ENCODE peak calls at places on chromosomes 11 and 22, in eight cellular contexts. O is AG09319; F is HFF-Myc; X is IMR-90; C is cardiac muscle cell; L is CD4-positive, alpha-beta T cell; W is lower leg skin; V is CD8-positive, alpha-beta T cell. U is an unnamed sample.

GRCh38 chr11:2257023-2257700 is 13.2 kb downstream of the ASCL2 start:
- DNase-seq in O (no peak), W (peak; percentile 56), F (no peak), V (no peak), X (no peak), L (no peak), C (no peak), U (no peak)

GRCh38 chr11:63670738-63671321 is 346 bp downstream of the ATL3 start:
- DNase-seq in W (peak; percentile 37), C (peak; percentile 57), O (no peak), X (no peak), F (no peak), V (peak; percentile 16), L (peak; percentile 15), U (peak; percentile 48)

GRCh38 chr22:31082606-31083376 is 1.7 kb downstream of the SMTN start:
- DNase-seq in X (peak; percentile 64), C (peak; percentile 81), L (peak; percentile 26), O (peak; percentile 41), W (peak; percentile 42), F (no peak), V (peak; percentile 20), U (no peak)

GRCh38 chr11:128517457-128518230 is 69.7 kb downstream of the ETS1 start:
- DNase-seq in X (no peak), C (peak; percentile 55), O (no peak), F (no peak), V (no peak), W (no peak), L (no peak), U (no peak)

GRCh38 chr11:94581926-94582325 is 14.8 kb downstream of the PIWIL4 start:
- DNase-seq in F (no peak), C (no peak), L (no peak), X (no peak), W (no peak), V (no peak), O (no peak), U (no peak)

GRCh38 chr11:117026593-117027330 is 71.5 kb downstream of the SIK3 start:
- DNase-seq in C (peak; percentile 67), O (no peak), F (peak; percentile 39), L (no peak), V (no peak), X (peak; percentile 90), W (no peak), U (no peak)

GRCh38 chr22:45830531-45831245 is 146.3 kb downstream of the WNT7B start:
- DNase-seq in C (peak; percentile 11), X (peak; percentile 83), L (no peak), F (peak; percentile 16), W (no peak), V (no peak), O (no peak), U (no peak)

GRCh38 chr11:101030692-101031091 is 98.9 kb downstream of the PGR start:
- DNase-seq in C (no peak), V (no peak), F (no peak), X (no peak), O (no peak), W (no peak), L (no peak), U (no peak)

GRCh38 chr11:134142536-134142935 is 73.7 kb downstream of the JAM3 start:
- DNase-seq in C (peak; percentile 65), W (no peak), V (no peak), L (no peak), X (peak; percentile 59), F (no peak), O (no peak), U (no peak)

GRCh38 chr22:47200273-47201051 is 438.0 kb downstream of the TBC1D22A start:
- DNase-seq in L (no peak), W (no peak), O (no peak), V (no peak), F (no peak), X (no peak), C (peak; percentile 19), U (no peak)

GRCh38 chr11:128250482-128250881 is 336.9 kb downstream of the ETS1 start:
- DNase-seq in C (no peak), V (no peak), O (no peak), W (no peak), L (no peak), F (no peak), X (no peak), U (no peak)

GRCh38 chr11:567629-568258 is 7.0 kb downstream of the RASSF7 start:
- DNase-seq in F (no peak), V (no peak), C (no peak), L (no peak), X (no peak), O (no peak), W (no peak), U (no peak)

GRCh38 chr11:16843307-16843706 is 104.9 kb downstream of the C11orf58 start:
- DNase-seq in L (no peak), W (no peak), F (no peak), C (peak; percentile 16), X (no peak), V (no peak), O (no peak), U (no peak)

GRCh38 chr11:16844268-16844667 is 105.8 kb downstream of the C11orf58 start:
- DNase-seq in C (no peak), W (no peak), X (no peak), L (no peak), F (no peak), O (no peak), V (no peak), U (no peak)

GRCh38 chr11:16841481-16841880 is 103.0 kb downstream of the C11orf58 start:
- DNase-seq in V (no peak), O (no peak), L (no peak), W (no peak), X (no peak), F (no peak), C (no peak), U (no peak)

GRCh38 chr11:16841984-16842383 is 103.5 kb downstream of the C11orf58 start:
- DNase-seq in X (no peak), W (no peak), O (no peak), L (no peak), V (no peak), C (no peak), F (no peak), U (no peak)

DNA sequence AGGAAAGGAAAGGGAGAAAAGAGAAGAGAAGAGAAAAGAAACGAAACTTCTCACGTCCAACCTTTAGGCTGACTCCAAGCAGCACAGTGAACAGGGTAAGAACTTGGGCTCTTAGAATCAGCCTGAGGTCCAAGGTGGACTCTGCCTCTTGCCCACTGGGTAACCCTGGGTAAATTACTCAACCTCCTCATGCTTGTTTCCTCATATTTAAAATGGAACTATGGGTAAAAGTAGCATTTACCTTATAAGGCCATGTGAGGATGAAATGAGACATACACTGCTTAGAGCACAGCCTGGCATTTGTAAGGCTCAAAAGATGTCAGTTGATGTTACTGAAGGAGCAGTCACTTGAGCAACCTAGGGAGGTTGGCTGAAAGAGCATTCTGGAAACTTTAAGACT is 107.9 kb downstream of the C11orf58 start:
- DNase-seq in X (no peak), V (no peak), O (no peak), L (no peak), W (no peak), F (no peak), C (peak; percentile 11), U (no peak)
- TF ChIP-seq CTCF in X (no peak), V (no peak), O (no peak), L (no peak), W (no peak), F (no peak), C (no peak), U (no peak)

DNA sequence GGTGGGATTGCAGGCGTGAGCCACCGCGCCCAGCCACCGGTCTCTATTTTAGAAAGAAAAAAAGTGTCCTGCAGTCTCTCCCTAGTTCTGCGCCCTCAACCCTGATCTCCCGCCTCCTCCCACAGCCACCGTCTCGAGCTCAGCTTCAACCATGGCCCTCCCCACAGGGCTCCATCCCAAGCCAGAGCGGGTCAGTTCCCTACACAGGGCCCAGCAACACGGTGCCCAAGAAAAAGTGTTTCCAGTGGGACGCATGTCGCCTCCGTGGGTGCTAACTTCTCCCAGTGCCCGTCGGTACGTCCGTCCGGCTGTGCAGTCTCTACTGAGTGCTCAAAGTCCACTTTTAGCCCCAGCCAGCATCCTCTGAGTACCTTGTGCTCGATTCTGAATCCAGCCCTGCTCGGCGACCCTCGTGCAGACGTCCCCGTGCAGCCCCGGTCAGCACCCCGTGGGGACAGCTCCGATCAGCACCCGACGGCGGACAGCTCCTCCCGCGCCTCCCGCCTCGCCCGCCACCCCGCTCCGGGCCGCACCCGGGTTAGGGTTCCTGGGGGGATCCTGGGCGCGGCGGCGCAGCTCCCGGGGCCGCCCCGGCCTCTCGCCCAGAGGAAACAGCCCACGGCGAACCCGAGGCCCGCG is 658 bp upstream of the MAPK8IP2 start:
- DNase-seq in F (no peak), V (peak; percentile 53), X (no peak), O (no peak), L (peak; percentile 52), W (no peak), C (peak; percentile 46), U (peak; percentile 66)
- TF ChIP-seq CTCF in F (no peak), V (no peak), X (no peak), O (no peak), L (no peak), W (no peak), C (no peak), U (no peak)

DNA sequence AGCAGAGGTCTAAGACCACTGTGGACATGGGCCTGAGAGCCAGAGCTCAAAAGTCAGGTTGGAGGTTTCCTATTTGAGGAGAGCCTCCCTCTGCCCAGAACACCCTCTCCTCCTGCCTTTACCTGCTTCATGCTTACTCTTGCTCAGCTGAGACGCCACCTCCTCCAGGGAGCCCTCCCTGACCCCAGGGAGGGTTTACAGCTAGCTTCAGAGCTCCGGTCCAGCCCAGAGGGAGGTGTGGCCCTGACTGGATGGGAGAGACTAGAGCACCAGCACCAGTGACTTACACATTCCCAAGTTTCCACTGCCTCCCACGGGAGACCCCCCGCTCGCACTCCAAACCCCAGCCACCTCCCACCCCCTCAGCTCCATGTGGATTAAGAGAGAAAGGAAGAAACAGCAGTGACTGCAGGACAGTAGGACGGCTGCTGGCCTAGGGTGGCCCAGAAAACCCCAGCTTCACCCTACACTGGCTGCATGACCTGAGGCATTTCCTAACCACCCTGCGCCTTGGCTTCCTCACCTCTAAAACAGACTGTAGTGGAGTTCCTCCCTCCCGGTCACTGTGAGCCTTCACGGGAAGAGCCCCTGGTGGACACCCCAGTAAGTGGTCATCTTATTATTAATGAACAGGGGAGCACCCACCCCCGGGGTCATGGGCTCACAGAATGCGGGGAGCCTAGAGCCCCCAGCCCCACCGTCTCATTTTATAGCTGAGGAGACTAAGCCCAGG is 24.5 kb upstream of the PDGFB start:
- DNase-seq in W (no peak), X (no peak), C (no peak), O (no peak), V (no peak), L (no peak), F (no peak), U (no peak)
- TF ChIP-seq CTCF in W (no peak), X (no peak), C (no peak), O (no peak), V (no peak), L (no peak), F (no peak), U (no peak)

DNA sequence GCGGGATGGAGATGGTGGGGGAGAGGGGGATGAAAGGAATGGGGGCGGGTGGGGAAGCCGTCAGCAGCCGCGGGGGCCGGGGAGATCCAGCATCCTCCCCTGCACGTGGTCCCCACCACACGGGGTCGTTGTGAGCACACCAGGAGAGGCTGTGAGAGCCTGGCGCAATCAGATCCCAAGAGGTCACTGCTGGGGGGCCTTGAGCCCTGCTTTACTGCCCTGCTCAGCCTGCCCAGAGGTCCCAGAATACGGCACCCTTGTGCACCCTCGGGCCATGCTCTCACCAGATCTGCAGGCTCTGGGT is 7.4 kb downstream of the CABP7 start:
- DNase-seq in C (peak; percentile 58), F (no peak), L (no peak), O (no peak), W (no peak), X (peak; percentile 32), V (no peak), U (no peak)
- TF ChIP-seq CTCF in C (peak; percentile 39), F (peak; percentile 39), L (no peak), O (peak; percentile 44), W (no peak), X (peak; percentile 41), V (no peak), U (no peak)

U was measured in activated B cell treated with CpG ODN at 0.5 μM for 24 hours.